ENCODE peak calls at places on chromosomes 5 and 9, in seven cellular contexts. One of them, this sample, is unnamed.

GRCh38 chr9:70217029-70217428 is 41.7 kb upstream of the SMC5 start:
- DNase-seq in AG04449: no peak
- DNase-seq in iris pigment epithelial cell: no peak
- DNase-seq in GM04504: no peak
- DNase-seq in GM12878: no peak
- DNase-seq in T-cell: no peak
- DNase-seq in adipocyte: no peak
- DNase-seq in this sample: no peak

GRCh38 chr5:97194366-97194765 is 11.3 kb upstream of the RIOK2 start:
- DNase-seq in AG04449: no peak
- DNase-seq in iris pigment epithelial cell: no peak
- DNase-seq in GM04504: no peak
- DNase-seq in GM12878: no peak
- DNase-seq in T-cell: no peak
- DNase-seq in adipocyte: no peak
- DNase-seq in this sample: no peak

GRCh38 chr5:56638768-56639238 is 176.5 kb upstream of the MAP3K1 start:
- DNase-seq in AG04449: no peak
- DNase-seq in iris pigment epithelial cell: no peak
- DNase-seq in GM04504: no peak
- DNase-seq in GM12878: no peak
- DNase-seq in T-cell: peak; percentile 54
- DNase-seq in adipocyte: no peak
- DNase-seq in this sample: no peak

GRCh38 chr9:136981588-136982231 is 1.1 kb upstream of the LCNL1 start:
- DNase-seq in AG04449: no peak
- DNase-seq in iris pigment epithelial cell: no peak
- DNase-seq in GM04504: no peak
- DNase-seq in GM12878: no peak
- DNase-seq in T-cell: no peak
- DNase-seq in adipocyte: no peak
- DNase-seq in this sample: no peak

GRCh38 chr5:119356384-119357188 is 767 bp downstream of the TNFAIP8 start:
- DNase-seq in AG04449: no peak
- DNase-seq in iris pigment epithelial cell: peak; percentile 16
- DNase-seq in GM04504: no peak
- DNase-seq in GM12878: no peak
- DNase-seq in T-cell: no peak
- DNase-seq in adipocyte: peak; percentile 58
- DNase-seq in this sample: no peak

GRCh38 chr5:127296321-127296720 is 5.7 kb downstream of the MEGF10 start:
- DNase-seq in AG04449: no peak
- DNase-seq in iris pigment epithelial cell: peak; percentile 85
- DNase-seq in GM04504: no peak
- DNase-seq in GM12878: no peak
- DNase-seq in T-cell: no peak
- DNase-seq in adipocyte: peak; percentile 23
- DNase-seq in this sample: no peak

GRCh38 chr5:106862450-106863193 is 808.1 kb downstream of the EFNA5 start:
- DNase-seq in AG04449: no peak
- DNase-seq in iris pigment epithelial cell: peak; percentile 33
- DNase-seq in GM04504: no peak
- DNase-seq in GM12878: no peak
- DNase-seq in T-cell: no peak
- DNase-seq in adipocyte: peak; percentile 42
- DNase-seq in this sample: no peak

GRCh38 chr9:20188616-20189212 is 399.9 kb upstream of the SLC24A2 start:
- DNase-seq in AG04449: no peak
- DNase-seq in iris pigment epithelial cell: no peak
- DNase-seq in GM04504: no peak
- DNase-seq in GM12878: no peak
- DNase-seq in T-cell: no peak
- DNase-seq in adipocyte: no peak
- DNase-seq in this sample: no peak

GRCh38 chr5:34563951-34564705 is 92.0 kb upstream of the RAI14 start:
- DNase-seq in AG04449: no peak
- DNase-seq in iris pigment epithelial cell: peak; percentile 87
- DNase-seq in GM04504: no peak
- DNase-seq in GM12878: no peak
- DNase-seq in T-cell: no peak
- DNase-seq in adipocyte: peak; percentile 71
- DNase-seq in this sample: no peak

GRCh38 chr5:172758077-172758835 is 12.7 kb downstream of the DUSP1 start:
- DNase-seq in AG04449: peak; percentile 88
- DNase-seq in iris pigment epithelial cell: peak; percentile 98
- DNase-seq in GM04504: peak; percentile 86
- DNase-seq in GM12878: no peak
- DNase-seq in T-cell: no peak
- DNase-seq in adipocyte: no peak
- DNase-seq in this sample: no peak

GRCh38 chr9:36551129-36551528 is 21.6 kb upstream of the MELK start:
- DNase-seq in AG04449: no peak
- DNase-seq in iris pigment epithelial cell: peak; percentile 22
- DNase-seq in GM04504: no peak
- DNase-seq in GM12878: no peak
- DNase-seq in T-cell: no peak
- DNase-seq in adipocyte: no peak
- DNase-seq in this sample: no peak